ENCODE peak calls at places on chromosomes 11 and 22, in eight cellular contexts. One of them, this sample, is unnamed.

GRCh38 chr11:120547871-120548681 is 36.5 kb downstream of the GRIK4 start:
- DNase-seq in tibial nerve: no peak
- DNase-seq in transverse colon: peak
- DNase-seq in K562: no peak
- DNase-seq in sigmoid colon: peak
- DNase-seq in ovary: peak
- DNase-seq in upper lobe of left lung: peak
- DNase-seq in A549: peak
- DNase-seq in this sample: peak

GRCh38 chr22:45420011-45420410 is 6.5 kb downstream of the RIBC2 start:
- DNase-seq in transverse colon: no peak
- DNase-seq in ovary: no peak
- DNase-seq in A549: no peak
- DNase-seq in K562: no peak
- DNase-seq in tibial nerve: no peak
- DNase-seq in sigmoid colon: no peak
- DNase-seq in upper lobe of left lung: no peak
- DNase-seq in this sample: no peak

GRCh38 chr11:129817282-129818051 is 1.8 kb downstream of the TMEM45B start:
- DNase-seq in K562: no peak
- DNase-seq in sigmoid colon: no peak
- DNase-seq in transverse colon: no peak
- DNase-seq in tibial nerve: no peak
- DNase-seq in A549: no peak
- DNase-seq in ovary: no peak
- DNase-seq in upper lobe of left lung: no peak
- DNase-seq in this sample: no peak

GRCh38 chr11:67293090-67293489 is 4.0 kb downstream of the ANKRD13D start:
- DNase-seq in K562: no peak
- DNase-seq in transverse colon: no peak
- DNase-seq in upper lobe of left lung: no peak
- DNase-seq in A549: no peak
- DNase-seq in sigmoid colon: no peak
- DNase-seq in ovary: no peak
- DNase-seq in tibial nerve: no peak
- DNase-seq in this sample: no peak

GRCh38 chr22:19419086-19419463 is 12.5 kb downstream of the HIRA start:
- DNase-seq in transverse colon: no peak
- DNase-seq in upper lobe of left lung: no peak
- DNase-seq in tibial nerve: no peak
- DNase-seq in A549: no peak
- DNase-seq in K562: peak
- DNase-seq in sigmoid colon: no peak
- DNase-seq in ovary: no peak
- DNase-seq in this sample: no peak

GRCh38 chr11:119368121-119369034 is 13.1 kb downstream of the USP2 start:
- DNase-seq in ovary: peak
- DNase-seq in A549: no peak
- DNase-seq in transverse colon: peak
- DNase-seq in K562: peak
- DNase-seq in sigmoid colon: peak
- DNase-seq in tibial nerve: peak
- DNase-seq in upper lobe of left lung: peak
- DNase-seq in this sample: no peak

GRCh38 chr11:11348303-11348702 is 4.7 kb downstream of the CSNK2A3 start:
- DNase-seq in K562: peak
- DNase-seq in upper lobe of left lung: no peak
- DNase-seq in ovary: no peak
- DNase-seq in A549: no peak
- DNase-seq in tibial nerve: no peak
- DNase-seq in transverse colon: no peak
- DNase-seq in sigmoid colon: no peak
- DNase-seq in this sample: no peak

GRCh38 chr11:68471360-68472340 is 11.1 kb downstream of the PPP6R3 start:
- DNase-seq in transverse colon: no peak
- DNase-seq in upper lobe of left lung: no peak
- DNase-seq in tibial nerve: no peak
- DNase-seq in K562: no peak
- DNase-seq in sigmoid colon: no peak
- DNase-seq in ovary: no peak
- DNase-seq in A549: no peak
- DNase-seq in this sample: no peak

GRCh38 chr22:39937881-39938280 is 22.3 kb upstream of the TMA7B start:
- DNase-seq in K562: no peak
- DNase-seq in tibial nerve: no peak
- DNase-seq in sigmoid colon: no peak
- DNase-seq in transverse colon: no peak
- DNase-seq in ovary: no peak
- DNase-seq in A549: no peak
- DNase-seq in upper lobe of left lung: no peak
- DNase-seq in this sample: no peak

GRCh38 chr22:45529966-45530575 is 27.4 kb downstream of the FBLN1 start:
- DNase-seq in upper lobe of left lung: no peak
- DNase-seq in K562: no peak
- DNase-seq in A549: no peak
- DNase-seq in tibial nerve: no peak
- DNase-seq in sigmoid colon: no peak
- DNase-seq in transverse colon: no peak
- DNase-seq in ovary: no peak
- DNase-seq in this sample: no peak

GRCh38 chr11:74171630-74172465 is 759 bp downstream of the PPME1 start:
- DNase-seq in transverse colon: no peak
- DNase-seq in sigmoid colon: no peak
- DNase-seq in ovary: no peak
- DNase-seq in tibial nerve: no peak
- DNase-seq in upper lobe of left lung: no peak
- DNase-seq in A549: no peak
- DNase-seq in K562: peak
- DNase-seq in this sample: no peak

GRCh38 chr22:42680648-42681047 is 31.5 kb upstream of the CYB5R3 start:
- DNase-seq in K562: peak
- DNase-seq in tibial nerve: no peak
- DNase-seq in transverse colon: no peak
- DNase-seq in A549: peak
- DNase-seq in ovary: no peak
- DNase-seq in upper lobe of left lung: no peak
- DNase-seq in sigmoid colon: no peak
- DNase-seq in this sample: no peak

GRCh38 chr11:14386895-14387480 is 28.0 kb upstream of the RRAS2 start:
- DNase-seq in A549: no peak
- DNase-seq in K562: peak
- DNase-seq in tibial nerve: no peak
- DNase-seq in ovary: peak
- DNase-seq in sigmoid colon: no peak
- DNase-seq in transverse colon: no peak
- DNase-seq in upper lobe of left lung: no peak
- DNase-seq in this sample: no peak

GRCh38 chr11:9065614-9066431 is 25.6 kb downstream of the SCUBE2 start:
- DNase-seq in upper lobe of left lung: no peak
- DNase-seq in transverse colon: no peak
- DNase-seq in tibial nerve: no peak
- DNase-seq in ovary: no peak
- DNase-seq in sigmoid colon: no peak
- DNase-seq in K562: no peak
- DNase-seq in A549: no peak
- DNase-seq in this sample: no peak

GRCh38 chr11:77236901-77237300 is 64.6 kb downstream of the GDPD4 start:
- DNase-seq in K562: no peak
- DNase-seq in ovary: no peak
- DNase-seq in sigmoid colon: no peak
- DNase-seq in upper lobe of left lung: no peak
- DNase-seq in A549: no peak
- DNase-seq in transverse colon: no peak
- DNase-seq in tibial nerve: no peak
- DNase-seq in this sample: no peak

GRCh38 chr11:64803846-64804345 is 882 bp upstream of the MAP4K2 start:
- DNase-seq in A549: no peak
- DNase-seq in tibial nerve: no peak
- DNase-seq in transverse colon: no peak
- DNase-seq in K562: no peak
- DNase-seq in sigmoid colon: no peak
- DNase-seq in ovary: no peak
- DNase-seq in upper lobe of left lung: no peak
- DNase-seq in this sample: no peak
- TF ChIP-seq EP300 in A549: no peak
- TF ChIP-seq EP300 in tibial nerve: no peak
- TF ChIP-seq EP300 in transverse colon: no peak
- TF ChIP-seq EP300 in K562: no peak
- TF ChIP-seq EP300 in sigmoid colon: no peak
- TF ChIP-seq EP300 in ovary: no peak
- TF ChIP-seq EP300 in upper lobe of left lung: no peak
- TF ChIP-seq EP300 in this sample: no peak

GRCh38 chr22:43923191-43923590 is 414 bp upstream of the PNPLA3 start:
- DNase-seq in sigmoid colon: no peak
- DNase-seq in transverse colon: no peak
- DNase-seq in upper lobe of left lung: no peak
- DNase-seq in K562: no peak
- DNase-seq in tibial nerve: no peak
- DNase-seq in ovary: no peak
- DNase-seq in A549: no peak
- DNase-seq in this sample: no peak

GRCh38 chr22:43923631-43924548 is at the start of gene PNPLA3:
- DNase-seq in A549: peak
- DNase-seq in K562: peak
- DNase-seq in upper lobe of left lung: peak
- DNase-seq in ovary: peak
- DNase-seq in tibial nerve: peak
- DNase-seq in sigmoid colon: peak
- DNase-seq in transverse colon: peak
- DNase-seq in this sample: no peak

GRCh38 chr22:43926349-43926710 is 2.7 kb downstream of the PNPLA3 start:
- DNase-seq in upper lobe of left lung: no peak
- DNase-seq in ovary: no peak
- DNase-seq in sigmoid colon: no peak
- DNase-seq in transverse colon: no peak
- DNase-seq in K562: no peak
- DNase-seq in A549: no peak
- DNase-seq in tibial nerve: no peak
- DNase-seq in this sample: no peak

GRCh38 chr22:43928418-43929307 is 5.1 kb downstream of the PNPLA3 start:
- DNase-seq in transverse colon: no peak
- DNase-seq in K562: no peak
- DNase-seq in A549: no peak
- DNase-seq in ovary: no peak
- DNase-seq in sigmoid colon: no peak
- DNase-seq in upper lobe of left lung: no peak
- DNase-seq in tibial nerve: no peak
- DNase-seq in this sample: no peak

DNA sequence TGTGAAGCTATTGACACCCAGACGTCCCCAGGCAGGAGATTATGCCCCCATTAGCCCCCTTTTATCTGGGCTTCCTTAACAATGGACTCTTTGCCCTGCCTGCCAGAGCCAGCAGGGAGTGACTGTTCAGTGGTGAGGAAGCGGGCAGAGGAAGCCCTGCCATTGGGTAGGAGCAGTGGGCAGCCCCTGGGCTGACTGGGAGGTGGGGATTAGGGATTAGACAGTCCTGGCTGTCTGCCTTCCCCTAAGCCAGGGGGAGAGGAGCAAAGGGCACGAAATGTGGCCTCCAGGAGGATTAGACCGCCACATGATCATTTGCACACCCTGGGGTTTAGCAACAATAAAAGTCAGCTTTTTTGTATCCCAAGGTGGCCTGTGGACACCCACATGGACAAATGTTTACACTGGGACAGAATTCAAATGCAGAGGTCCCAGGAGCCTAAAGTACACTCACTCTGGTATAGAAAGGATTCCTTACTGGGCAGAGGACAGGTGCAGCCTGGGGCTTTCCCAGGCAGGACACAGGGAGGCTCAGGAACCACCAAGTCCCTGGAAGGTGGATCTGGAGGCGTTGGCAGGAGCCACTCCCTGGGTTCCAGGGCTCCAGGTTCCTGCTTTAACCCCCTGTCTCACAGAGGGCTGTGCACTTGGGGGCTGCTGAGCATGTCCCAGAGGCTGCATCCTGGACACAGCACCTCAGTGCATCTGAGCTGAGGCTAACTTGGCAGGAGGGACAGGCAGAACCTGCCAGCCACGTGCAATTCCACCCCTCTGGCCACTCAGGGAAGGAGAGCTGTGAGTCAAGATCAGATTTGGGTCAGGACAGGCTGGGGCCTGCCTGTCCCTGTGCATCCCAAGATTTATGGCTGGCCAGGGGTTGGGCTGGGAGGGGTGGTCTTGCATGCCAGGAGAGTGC is 2.1 kb downstream of the PNPLA3 start:
- DNase-seq in tibial nerve: no peak
- DNase-seq in K562: no peak
- DNase-seq in transverse colon: no peak
- DNase-seq in A549: no peak
- DNase-seq in ovary: no peak
- DNase-seq in upper lobe of left lung: no peak
- DNase-seq in sigmoid colon: no peak
- DNase-seq in this sample: no peak
- TF ChIP-seq POLR2A in tibial nerve: no peak
- TF ChIP-seq POLR2A in K562: no peak
- TF ChIP-seq POLR2A in transverse colon: no peak
- TF ChIP-seq POLR2A in A549: no peak
- TF ChIP-seq POLR2A in ovary: no peak
- TF ChIP-seq POLR2A in upper lobe of left lung: no peak
- TF ChIP-seq POLR2A in sigmoid colon: no peak
- TF ChIP-seq POLR2A in this sample: no peak

GRCh38 chr11:113134605-113135004 is 173.4 kb downstream of the NCAM1 start:
- DNase-seq in sigmoid colon: no peak
- DNase-seq in upper lobe of left lung: no peak
- DNase-seq in K562: no peak
- DNase-seq in tibial nerve: no peak
- DNase-seq in transverse colon: no peak
- DNase-seq in ovary: no peak
- DNase-seq in A549: no peak
- DNase-seq in this sample: no peak
- H3K4me3 ChIP-seq in sigmoid colon: no peak
- H3K4me3 ChIP-seq in upper lobe of left lung: no peak
- H3K4me3 ChIP-seq in K562: no peak
- H3K4me3 ChIP-seq in tibial nerve: no peak
- H3K4me3 ChIP-seq in transverse colon: no peak
- H3K4me3 ChIP-seq in ovary: no peak
- H3K4me3 ChIP-seq in A549: no peak
- H3K4me3 ChIP-seq in this sample: no peak

DNA sequence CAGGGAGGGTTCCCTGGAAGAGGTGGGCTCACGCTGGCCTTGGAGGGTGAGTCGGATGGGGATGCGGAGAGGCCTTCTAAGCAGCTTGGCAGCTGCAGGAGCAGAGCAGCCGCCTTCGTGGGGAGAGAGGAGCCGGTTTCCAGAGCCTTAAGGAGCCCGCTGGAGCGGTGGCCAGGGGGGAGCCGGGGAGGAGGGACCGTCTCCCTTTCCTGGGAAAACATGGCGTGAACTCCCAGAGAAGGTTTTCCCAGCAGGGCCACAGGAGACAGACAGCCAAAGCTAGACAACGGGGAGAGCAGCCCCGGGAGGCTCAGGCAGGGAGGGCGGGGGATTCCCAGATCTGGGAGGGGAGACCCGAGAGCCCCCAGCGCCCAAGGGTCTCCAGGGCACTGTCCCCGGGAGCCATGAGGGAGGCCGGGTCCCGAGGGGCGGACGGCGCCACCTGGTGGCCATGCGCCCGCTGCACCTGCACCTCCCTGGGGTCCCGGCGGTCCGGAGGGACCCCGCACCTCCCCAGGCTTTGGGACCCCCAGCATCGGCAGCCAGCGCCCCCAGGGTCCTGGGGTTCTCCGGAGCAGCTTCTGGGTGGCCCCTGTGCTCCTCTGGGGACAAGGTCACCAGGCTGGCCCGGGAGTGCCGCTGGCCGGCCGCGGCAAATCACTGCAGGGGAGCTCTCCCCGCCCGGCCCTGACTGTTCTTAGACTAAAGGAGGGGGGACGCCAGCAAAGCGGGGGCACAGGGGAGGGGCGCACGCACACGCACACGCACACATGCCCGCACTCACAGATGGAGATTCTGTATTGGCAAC is 2.4 kb upstream of the SYT8 start:
- DNase-seq in A549: peak
- DNase-seq in sigmoid colon: no peak
- DNase-seq in ovary: peak
- DNase-seq in tibial nerve: no peak
- DNase-seq in upper lobe of left lung: peak
- DNase-seq in K562: peak
- DNase-seq in transverse colon: peak
- DNase-seq in this sample: no peak
- TF ChIP-seq EP300 in A549: no peak
- TF ChIP-seq EP300 in sigmoid colon: no peak
- TF ChIP-seq EP300 in ovary: no peak
- TF ChIP-seq EP300 in tibial nerve: no peak
- TF ChIP-seq EP300 in upper lobe of left lung: no peak
- TF ChIP-seq EP300 in K562: no peak
- TF ChIP-seq EP300 in transverse colon: no peak
- TF ChIP-seq EP300 in this sample: no peak